ENCODE peak calls at places on chromosomes 1 and 21, in eight cellular contexts. L, G, P, B, J, V, U and F are unnamed samples.

GRCh38 chr1:231188072-231188471 is 26.2 kb downstream of the TRIM67 start:
- DNase-seq in L (no peak), G (no peak), P (no peak), B (no peak), J (no peak), V (no peak), U (no peak), F (no peak)

GRCh38 chr1:156900019-156900718 is 6.7 kb downstream of the PEAR1 start:
- DNase-seq in L (no peak), G (no peak), P (no peak), B (peak), J (no peak), V (no peak), U (no peak), F (no peak)

GRCh38 chr1:151165281-151165737 is 393 bp downstream of the LYSMD1 start:
- DNase-seq in L (peak), G (no peak), P (no peak), B (peak), J (peak), V (peak), U (no peak), F (peak)

GRCh38 chr1:5813480-5813879 is 178.7 kb downstream of the NPHP4 start:
- DNase-seq in L (no peak), G (no peak), P (no peak), B (no peak), J (no peak), V (no peak), U (no peak), F (no peak)

GRCh38 chr1:31749785-31750345 is 14.3 kb downstream of the ADGRB2 start:
- DNase-seq in L (no peak), G (no peak), P (no peak), B (no peak), J (no peak), V (no peak), U (no peak), F (no peak)

GRCh38 chr21:45463871-45464270 is 58.9 kb downstream of the COL18A1 start:
- DNase-seq in L (no peak), G (no peak), P (no peak), B (no peak), J (peak), V (no peak), U (no peak), F (no peak)

GRCh38 chr1:106465666-106466065 is 590.8 kb upstream of the PRMT6 start:
- DNase-seq in L (no peak), G (no peak), P (no peak), B (no peak), J (no peak), V (no peak), U (no peak), F (no peak)

GRCh38 chr1:19044975-19045831 is 88.7 kb upstream of the IFFO2 start:
- DNase-seq in L (no peak), G (no peak), P (no peak), B (peak), J (peak), V (no peak), U (no peak), F (no peak)

GRCh38 chr21:38758815-38759214 is 46.9 kb upstream of the ETS2 start:
- DNase-seq in L (no peak), G (no peak), P (no peak), B (no peak), J (peak), V (no peak), U (no peak), F (no peak)

GRCh38 chr1:6464514-6464836 is 1.5 kb downstream of the TNFRSF25 start:
- DNase-seq in L (no peak), G (no peak), P (peak), B (no peak), J (no peak), V (no peak), U (no peak), F (no peak)

GRCh38 chr21:17119466-17120297 is 393.2 kb upstream of the CXADR start:
- DNase-seq in L (no peak), G (no peak), P (no peak), B (no peak), J (no peak), V (no peak), U (no peak), F (no peak)

GRCh38 chr21:36709030-36709867 is 10.3 kb downstream of the SIM2 start:
- DNase-seq in L (no peak), G (no peak), P (no peak), B (no peak), J (no peak), V (no peak), U (no peak), F (no peak)

GRCh38 chr1:223248787-223249175 is 105.7 kb upstream of the TLR5 start:
- DNase-seq in L (no peak), G (no peak), P (no peak), B (no peak), J (no peak), V (no peak), U (no peak), F (no peak)

GRCh38 chr21:46287541-46287940 is 1.4 kb downstream of the YBEY start:
- DNase-seq in L (no peak), G (no peak), P (no peak), B (no peak), J (no peak), V (no peak), U (no peak), F (no peak)

GRCh38 chr1:183349201-183349711 is 68.9 kb downstream of the NMNAT2 start:
- DNase-seq in L (peak), G (no peak), P (no peak), B (peak), J (peak), V (no peak), U (no peak), F (peak)

GRCh38 chr1:180908084-180908765 is 4.5 kb upstream of the KIAA1614 start:
- DNase-seq in L (no peak), G (no peak), P (no peak), B (no peak), J (no peak), V (no peak), U (no peak), F (no peak)

GRCh38 chr21:42352433-42353095 is 1.8 kb upstream of the TFF2 start:
- DNase-seq in L (no peak), G (no peak), P (no peak), B (no peak), J (no peak), V (no peak), U (no peak), F (no peak)

GRCh38 chr1:228265167-228265566 is 57.3 kb downstream of the OBSCN start:
- DNase-seq in L (no peak), G (no peak), P (no peak), B (peak), J (peak), V (no peak), U (no peak), F (no peak)

GRCh38 chr1:169877800-169878491 is 15.8 kb downstream of the SCYL3 start:
- DNase-seq in L (no peak), G (no peak), P (no peak), B (peak), J (no peak), V (no peak), U (no peak), F (no peak)

GRCh38 chr1:115793162-115793561 is 24.6 kb upstream of the CASQ2 start:
- DNase-seq in L (no peak), G (no peak), P (no peak), B (no peak), J (no peak), V (no peak), U (no peak), F (no peak)

GRCh38 chr1:44649788-44650158 is 24.5 kb downstream of the TMEM53 start:
- DNase-seq in L (no peak), G (no peak), P (no peak), B (no peak), J (no peak), V (no peak), U (no peak), F (no peak)

GRCh38 chr1:13700521-13701273 is 709 bp downstream of the PRDM2 start:
- DNase-seq in L (peak), G (no peak), P (no peak), B (peak), J (peak), V (peak), U (peak), F (peak)